ENCODE peak calls at places on chromosomes 1 and 21, in six cellular contexts. Z is IMR-90; P is CD4-positive, alpha-beta T cell; C is pancreas; O is PC-9; Q is heart right ventricle. R is an unnamed sample.

GRCh38 chr1:9293512-9294439 is 1.1 kb downstream of the SPSB1 start:
- DNase-seq in Z (peak), P (peak), C (no peak), O (peak), Q (peak), R (no peak)

GRCh38 chr1:21217812-21218596 is 41.3 kb upstream of the EIF4G3 start:
- DNase-seq in Z (peak), P (peak), C (no peak), O (peak), Q (peak), R (no peak)

GRCh38 chr1:162908236-162908635 is 47.3 kb upstream of the CCDC190 start:
- DNase-seq in Z (no peak), P (no peak), C (no peak), O (no peak), Q (no peak), R (no peak)

GRCh38 chr1:156477526-156478249 is 22.9 kb downstream of the MEF2D start:
- DNase-seq in Z (no peak), P (no peak), C (no peak), O (no peak), Q (no peak), R (no peak)

GRCh38 chr21:14040386-14040785 is 170.4 kb downstream of the LIPI start:
- DNase-seq in Z (no peak), P (no peak), C (no peak), O (no peak), Q (no peak), R (no peak)

GRCh38 chr21:45637883-45638282 is 5.6 kb upstream of the PCBP3 start:
- DNase-seq in Z (no peak), P (no peak), C (no peak), O (no peak), Q (no peak), R (no peak)

GRCh38 chr21:17370263-17370662 is 142.6 kb upstream of the CXADR start:
- DNase-seq in Z (no peak), P (no peak), C (peak), O (peak), Q (no peak), R (peak)

GRCh38 chr1:39086386-39087108 is 60.4 kb downstream of the NDUFS5 start:
- DNase-seq in Z (peak), P (no peak), C (no peak), O (no peak), Q (no peak), R (no peak)

GRCh38 chr1:1758692-1759455 is 19.4 kb downstream of the NADK start:
- DNase-seq in Z (no peak), P (no peak), C (peak), O (peak), Q (peak), R (peak)

GRCh38 chr1:54542962-54543539 is 5.0 kb upstream of the ACOT11 start:
- DNase-seq in Z (peak), P (no peak), C (no peak), O (no peak), Q (no peak), R (no peak)

GRCh38 chr1:119097380-119097779 is 43.1 kb downstream of the WARS2 start:
- DNase-seq in Z (peak), P (no peak), C (no peak), O (no peak), Q (no peak), R (no peak)

GRCh38 chr1:58768971-58769808 is 14.7 kb downstream of the JUN start:
- DNase-seq in Z (peak), P (peak), C (peak), O (peak), Q (peak), R (peak)

GRCh38 chr21:24470852-24471251 is 1136.4 kb downstream of the MRPL39 start:
- DNase-seq in Z (no peak), P (no peak), C (no peak), O (no peak), Q (no peak), R (no peak)

GRCh38 chr1:69121708-69122107 is 446.0 kb upstream of the LRRC7 start:
- DNase-seq in Z (no peak), P (no peak), C (no peak), O (no peak), Q (no peak), R (peak)

GRCh38 chr21:21664871-21665270 is 666.7 kb downstream of the NCAM2 start:
- DNase-seq in Z (peak), P (no peak), C (no peak), O (no peak), Q (no peak), R (no peak)

GRCh38 chr1:198228925-198229324 is 72.1 kb downstream of the NEK7 start:
- DNase-seq in Z (no peak), P (no peak), C (no peak), O (peak), Q (no peak), R (no peak)

GRCh38 chr1:198234511-198235251 is 77.9 kb downstream of the NEK7 start:
- DNase-seq in Z (peak), P (no peak), C (no peak), O (no peak), Q (no peak), R (peak)

GRCh38 chr1:198232940-198233675 is 76.3 kb downstream of the NEK7 start:
- DNase-seq in Z (no peak), P (no peak), C (no peak), O (no peak), Q (no peak), R (peak)

GRCh38 chr1:198231776-198232175 is 75.0 kb downstream of the NEK7 start:
- DNase-seq in Z (no peak), P (no peak), C (no peak), O (no peak), Q (no peak), R (no peak)

DNA sequence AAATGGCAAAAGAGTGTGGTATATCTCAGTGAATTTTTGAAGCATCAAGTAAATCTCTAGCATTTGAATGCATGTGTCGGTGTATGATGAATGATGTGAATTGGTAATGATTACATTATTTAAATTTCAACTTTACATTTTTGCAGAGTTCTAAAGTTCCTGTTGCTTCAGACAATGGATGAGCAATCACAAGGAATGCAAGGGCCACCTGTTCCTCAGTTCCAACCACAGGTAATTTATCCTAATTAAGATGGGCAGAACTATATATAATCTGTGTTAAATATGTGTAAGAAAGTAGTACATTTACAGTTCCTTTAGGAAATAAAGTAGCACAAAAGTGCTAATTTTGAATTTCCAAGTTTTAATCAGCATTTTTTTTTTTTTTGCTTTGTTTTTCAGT is 75.6 kb downstream of the NEK7 start:
- DNase-seq in Z (peak), P (no peak), C (no peak), O (no peak), Q (no peak), R (peak)
- H3K27ac ChIP-seq in Z (no peak), P (no peak), C (no peak), O (no peak), Q (no peak), R (no peak)

GRCh38 chr1:145918144-145918991 is at the start of gene PEX11B:
- DNase-seq in Z (peak), P (peak), C (peak), O (peak), Q (peak), R (peak)
- TF ChIP-seq CTCF in Z (no peak), P (no peak), C (no peak), O (no peak), Q (peak), R (no peak)

DNA sequence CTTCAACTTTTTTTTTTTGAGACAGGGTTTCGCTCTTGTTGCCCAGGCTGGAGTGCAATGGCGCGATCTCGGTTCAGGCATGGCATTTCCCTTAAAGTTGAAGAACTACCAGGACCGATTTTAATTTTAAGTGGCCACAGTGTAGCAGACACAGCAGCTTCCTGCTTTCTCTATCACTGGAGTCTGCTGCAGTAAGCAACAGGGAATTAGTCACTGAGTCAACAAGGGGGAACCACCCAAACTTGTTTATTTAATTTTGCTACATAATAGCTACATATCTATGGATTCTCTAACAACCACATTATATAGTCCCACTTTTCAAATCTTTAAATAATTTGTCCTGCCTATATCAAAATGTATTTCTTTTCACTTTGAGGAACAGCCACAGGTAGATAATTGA is 12.5 kb upstream of the TNNI3K start:
- DNase-seq in Z (peak), P (no peak), C (no peak), O (no peak), Q (no peak), R (peak)
- H3K27ac ChIP-seq in Z (no peak), P (no peak), C (no peak), O (no peak), Q (no peak), R (no peak)

GRCh38 chr1:164163291-164163845 is 395.6 kb upstream of the PBX1 start:
- DNase-seq in Z (no peak), P (no peak), C (no peak), O (no peak), Q (no peak), R (no peak)
- TF ChIP-seq CTCF in Z (no peak), P (no peak), C (no peak), O (no peak), Q (no peak), R (no peak)

GRCh38 chr1:77406661-77407060 is 124.8 kb downstream of the AK5 start:
- DNase-seq in Z (peak), P (no peak), C (no peak), O (no peak), Q (no peak), R (no peak)
- H3K27ac ChIP-seq in Z (no peak), P (no peak), C (no peak), O (no peak), Q (no peak), R (no peak)

R was measured in RWPE1.